ENCODE peak calls at places on chromosomes 2 and 18, in eight cellular contexts. H is naive B cell; L is effector memory CD8-positive, alpha-beta T cell; F is mucosa of descending colon; D is upper lobe of left lung; T is activated CD8-positive, alpha-beta T cell treated with anti-CD3 and anti-CD28 coated beads for 36 hours; V is A549; G is activated CD4-positive, CD25-positive, alpha-beta regulatory T cell treated with anti-CD3 and anti-CD28 coated beads, Interleukin-2, amount 50 U/mL, for 24 hours. X is an unnamed sample.

GRCh38 chr18:77147418-77147852 is 14.9 kb upstream of the MBP start:
- ATAC-seq in H (peak), L (peak), F (peak), D (peak), T (peak), V (no peak), G (peak), X (peak)

GRCh38 chr18:31225668-31226067 is 63.0 kb upstream of the DSC1 start:
- ATAC-seq in H (no peak), L (no peak), F (no peak), D (no peak), T (no peak), V (peak), G (no peak), X (no peak)

GRCh38 chr2:8116661-8117060 is 565.2 kb upstream of the ID2 start:
- ATAC-seq in H (peak), L (no peak), F (peak), D (peak), T (no peak), V (no peak), G (no peak), X (peak)

GRCh38 chr18:25121442-25121841 is 230.5 kb downstream of the ZNF521 start:
- ATAC-seq in H (no peak), L (no peak), F (no peak), D (no peak), T (no peak), V (no peak), G (no peak), X (no peak)

GRCh38 chr2:111642576-111643327 is 241.2 kb downstream of the ANAPC1 start:
- ATAC-seq in H (no peak), L (no peak), F (no peak), D (peak), T (no peak), V (no peak), G (no peak), X (no peak)

GRCh38 chr2:216012133-216012829 is 1.1 kb downstream of the MREG start:
- ATAC-seq in H (no peak), L (no peak), F (peak), D (peak), T (no peak), V (peak), G (no peak), X (no peak)

GRCh38 chr2:155958834-155959233 is 373.7 kb downstream of the NR4A2 start:
- ATAC-seq in H (no peak), L (no peak), F (no peak), D (no peak), T (no peak), V (no peak), G (no peak), X (no peak)

GRCh38 chr2:24620936-24621335 is 129.9 kb downstream of the NCOA1 start:
- ATAC-seq in H (no peak), L (no peak), F (no peak), D (no peak), T (no peak), V (no peak), G (no peak), X (no peak)

GRCh38 chr2:42074661-42075060 is 26.8 kb downstream of the PKDCC start:
- ATAC-seq in H (no peak), L (no peak), F (no peak), D (no peak), T (no peak), V (peak), G (no peak), X (no peak)

GRCh38 chr2:3403587-3404334 is 24.3 kb downstream of the TRAPPC12 start:
- ATAC-seq in H (peak), L (no peak), F (no peak), D (no peak), T (no peak), V (no peak), G (no peak), X (peak)

GRCh38 chr2:217790195-217790594 is 212.6 kb downstream of the TNS1 start:
- ATAC-seq in H (peak), L (peak), F (peak), D (peak), T (peak), V (no peak), G (peak), X (peak)